ENCODE peak calls at places on chromosomes 13 and 19, in four cellular contexts. B is heart left ventricle, H is lower leg skin, V is IMR-90. G is an unnamed sample.

GRCh38 chr19:2446390-2446789 is 10.4 kb downstream of the LMNB2 start:
- DNase-seq in B (no peak), V (no peak), H (no peak), G (no peak)

GRCh38 chr19:3515891-3516422 is 9.8 kb downstream of the FZR1 start:
- DNase-seq in H (no peak), V (peak; percentile 50), B (no peak), G (peak; percentile 54)

GRCh38 chr13:85194482-85194881 is 604.7 kb downstream of the SLITRK6 start:
- DNase-seq in V (no peak), B (no peak), H (no peak), G (no peak)

GRCh38 chr19:45423033-45423588 is 606 bp downstream of the ERCC1 start:
- DNase-seq in V (no peak), H (peak; percentile 92), B (no peak), G (no peak)

GRCh38 chr13:106284358-106284757 is 251.1 kb downstream of the EFNB2 start:
- DNase-seq in V (peak; percentile 41), B (no peak), H (no peak), G (no peak)

GRCh38 chr13:90640976-90641375 is 706.5 kb upstream of the MIR17HG start:
- DNase-seq in B (no peak), V (no peak), H (no peak), G (peak; percentile 60)

GRCh38 chr13:44309771-44310767 is 63.6 kb upstream of the SERP2 start:
- DNase-seq in B (peak; percentile 75), H (peak; percentile 61), V (no peak), G (peak; percentile 53)

GRCh38 chr13:30355405-30355741 is 48.0 kb upstream of the KATNAL1 start:
- DNase-seq in B (no peak), V (no peak), H (no peak), G (no peak)

GRCh38 chr19:56097306-56097705 is 23.8 kb downstream of the ZNF787 start:
- DNase-seq in H (no peak), B (no peak), V (no peak), G (no peak)

GRCh38 chr13:35693142-35693784 is 216.8 kb upstream of the MAB21L1 start:
- DNase-seq in B (no peak), V (peak; percentile 48), H (no peak), G (no peak)

GRCh38 chr19:45777395-45777961 is 4.8 kb downstream of the DMPK start:
- DNase-seq in B (no peak), H (no peak), V (no peak), G (no peak)

GRCh38 chr19:58054792-58055482 is 4.1 kb upstream of the ZNF135 start:
- DNase-seq in B (peak; percentile 57), V (peak; percentile 2), H (no peak), G (peak; percentile 35)

GRCh38 chr19:45440873-45441654 is 17.3 kb upstream of the ERCC1 start:
- DNase-seq in B (no peak), V (peak; percentile 57), H (no peak), G (peak; percentile 37)

GRCh38 chr13:29438772-29439171 is 156.7 kb downstream of the SLC7A1 start:
- DNase-seq in B (peak; percentile 39), V (no peak), H (no peak), G (peak; percentile 13)

GRCh38 chr19:54952591-54953344 is 5.4 kb upstream of the NLRP7 start:
- DNase-seq in B (no peak), V (no peak), H (no peak), G (peak; percentile 95)

GRCh38 chr19:11948646-11949045 is 16.2 kb upstream of the ZNF763 start:
- DNase-seq in V (no peak), B (no peak), H (no peak), G (no peak)

GRCh38 chr19:10927691-10928562 is 512 bp downstream of the YIPF2 start:
- DNase-seq in H (no peak), V (no peak), B (no peak), G (no peak)

GRCh38 chr13:52432456-52432855 is 18.0 kb downstream of the VPS36 start:
- DNase-seq in V (no peak), B (no peak), H (no peak), G (no peak)

GRCh38 chr13:65300220-65300619 is 1929.9 kb downstream of the PCDH9 start:
- DNase-seq in V (no peak), B (no peak), H (no peak), G (no peak)

GRCh38 chr13:34343413-34343812 is 525.5 kb downstream of the RFC3 start:
- DNase-seq in B (no peak), V (no peak), H (no peak), G (peak; percentile 53)